ENCODE peak calls at places on chromosomes 11 and 22, in six cellular contexts. Z is GM23248; C is naive thymus-derived CD4-positive, alpha-beta T cell; G is psoas muscle; H is CD8-positive, alpha-beta memory T cell; S is coronary artery. E is an unnamed sample.

GRCh38 chr22:39179401-39179827 is 26.9 kb upstream of the CBX7 start:
- DNase-seq in Z (no peak), C (no peak), G (no peak), H (no peak), S (no peak), E (no peak)

GRCh38 chr11:43987384-43988039 is 45.1 kb downstream of the C11orf96 start:
- DNase-seq in Z (peak; percentile 86), C (no peak), G (peak; percentile 94), H (no peak), S (peak; percentile 96), E (no peak)

GRCh38 chr11:44280257-44280656 is 29.7 kb downstream of the ALX4 start:
- DNase-seq in Z (no peak), C (no peak), G (no peak), H (no peak), S (no peak), E (no peak)

GRCh38 chr11:109423114-109423859 is 1.3 kb downstream of the C11orf87 start:
- DNase-seq in Z (peak; percentile 56), C (no peak), G (peak; percentile 46), H (no peak), S (no peak), E (no peak)

GRCh38 chr22:19844423-19845368 is 10.0 kb downstream of the GNB1L start:
- DNase-seq in Z (peak; percentile 96), C (peak; percentile 41), G (peak; percentile 72), H (peak; percentile 41), S (no peak), E (peak; percentile 42)

GRCh38 chr11:59112494-59112893 is 5.5 kb downstream of the FAM111B start:
- DNase-seq in Z (peak; percentile 21), C (no peak), G (no peak), H (no peak), S (no peak), E (no peak)

GRCh38 chr11:86414032-86414431 is 39.3 kb downstream of the CCDC81 start:
- DNase-seq in Z (no peak), C (no peak), G (no peak), H (no peak), S (no peak), E (no peak)

GRCh38 chr11:65120831-65121230 is 1.1 kb downstream of the FAU start:
- DNase-seq in Z (no peak), C (no peak), G (no peak), H (no peak), S (no peak), E (no peak)

GRCh38 chr11:7570938-7571337 is 57.1 kb downstream of the PPFIBP2 start:
- DNase-seq in Z (no peak), C (no peak), G (no peak), H (no peak), S (no peak), E (no peak)

GRCh38 chr11:35579557-35580396 is 38.5 kb upstream of the FJX1 start:
- DNase-seq in Z (peak; percentile 94), C (no peak), G (no peak), H (no peak), S (no peak), E (no peak)

GRCh38 chr11:109859325-109859724 is 233.9 kb upstream of the ZC3H12C start:
- DNase-seq in Z (peak; percentile 89), C (no peak), G (no peak), H (no peak), S (no peak), E (no peak)

GRCh38 chr11:6315811-6316425 is 4.4 kb downstream of the CAVIN3 start:
- DNase-seq in Z (peak; percentile 86), C (peak; percentile 10), G (peak; percentile 72), H (peak; percentile 7), S (peak; percentile 81), E (peak; percentile 33)

GRCh38 chr22:17919276-17920144 is 104.9 kb downstream of the MICAL3 start:
- DNase-seq in Z (no peak), C (no peak), G (no peak), H (no peak), S (no peak), E (no peak)

GRCh38 chr22:29480512-29481264 is 670 bp downstream of the NEFH start:
- DNase-seq in Z (peak; percentile 65), C (no peak), G (no peak), H (peak; percentile 26), S (no peak), E (peak; percentile 8)

GRCh38 chr11:72391638-72392423 is 42.5 kb downstream of the CLPB start:
- DNase-seq in Z (no peak), C (no peak), G (no peak), H (no peak), S (no peak), E (no peak)

GRCh38 chr11:120149246-120149645 is 11.3 kb upstream of the TRIM29 start:
- DNase-seq in Z (no peak), C (no peak), G (no peak), H (no peak), S (no peak), E (no peak)

GRCh38 chr11:95863486-95864140 is 60.3 kb downstream of the MTMR2 start:
- DNase-seq in Z (peak; percentile 84), C (no peak), G (no peak), H (no peak), S (no peak), E (no peak)

GRCh38 chr22:39920134-39920743 is 19.4 kb downstream of the GRAP2 start:
- DNase-seq in Z (no peak), C (no peak), G (no peak), H (no peak), S (no peak), E (no peak)

GRCh38 chr11:111540114-111540920 is at the start of gene LAYN:
- DNase-seq in Z (peak; percentile 89), C (peak; percentile 19), G (peak; percentile 69), H (peak; percentile 63), S (no peak), E (peak; percentile 46)

GRCh38 chr11:68878022-68878421 is 25.6 kb downstream of the MRPL21 start:
- DNase-seq in Z (no peak), C (no peak), G (no peak), H (no peak), S (no peak), E (no peak)

GRCh38 chr11:83147895-83148294 is 9.0 kb upstream of the PCF11 start:
- DNase-seq in Z (peak; percentile 54), C (no peak), G (no peak), H (no peak), S (no peak), E (no peak)

GRCh38 chr11:131470526-131470925 is 100.1 kb downstream of the NTM start:
- DNase-seq in Z (no peak), C (no peak), G (no peak), H (no peak), S (no peak), E (no peak)

GRCh38 chr11:112132737-112133136 is 31.2 kb downstream of the IL18 start:
- DNase-seq in Z (no peak), C (no peak), G (no peak), H (no peak), S (no peak), E (no peak)

GRCh38 chr11:66002648-66003225 is 434 bp downstream of the BANF1 start:
- DNase-seq in Z (peak; percentile 70), C (no peak), G (peak; percentile 91), H (no peak), S (peak; percentile 79), E (no peak)

GRCh38 chr11:60870276-60870675 is 2.9 kb downstream of the ZP1 start:
- DNase-seq in Z (no peak), C (no peak), G (no peak), H (peak; percentile 23), S (no peak), E (no peak)
- H3K27ac ChIP-seq in Z (no peak overlapping the region), C (no peak overlapping the region), G (peak overlapping the region; percentile 4), H (no peak overlapping the region), S (no peak overlapping the region), E (no peak overlapping the region)

DNA sequence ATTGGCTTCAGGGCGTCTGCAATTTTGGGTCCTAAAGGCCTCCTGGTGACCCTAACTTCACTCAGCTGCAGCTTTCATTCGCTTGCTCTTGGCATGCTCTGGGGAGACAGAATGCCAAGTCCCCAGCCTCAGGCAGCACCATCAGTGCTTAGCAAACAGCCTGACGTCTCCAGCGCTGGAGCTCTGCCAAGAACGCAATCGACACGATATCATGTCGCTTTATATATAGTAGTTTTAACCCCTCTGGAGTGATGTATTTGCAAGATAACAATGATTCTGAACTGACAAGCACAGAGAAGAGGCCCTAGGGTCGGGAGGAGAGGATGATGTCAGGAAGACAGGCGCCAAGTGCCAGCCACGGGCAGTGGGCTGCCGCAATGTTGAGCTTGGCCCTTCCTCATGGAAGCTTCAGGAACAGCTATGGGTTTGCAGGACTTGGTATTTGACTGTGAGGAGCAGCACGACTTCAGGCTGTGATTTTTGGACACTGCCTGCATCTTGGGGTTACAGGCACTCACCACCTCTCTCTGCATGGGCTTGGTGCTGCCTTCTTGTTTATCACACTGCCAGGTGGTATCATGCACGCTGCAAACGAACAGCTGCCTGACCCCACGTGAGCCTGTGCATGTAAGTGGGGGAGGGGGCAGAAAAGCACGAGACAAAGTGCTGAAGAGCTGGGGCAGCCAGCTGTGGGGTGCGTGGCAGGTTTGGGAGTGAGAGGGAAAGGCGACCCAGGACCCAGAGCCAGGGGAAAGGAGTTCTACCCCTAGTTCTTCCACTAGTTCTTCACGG is 26.1 kb downstream of the B3GAT1 start:
- DNase-seq in Z (no peak), C (no peak), G (no peak), H (no peak), S (no peak), E (peak; percentile 27)
- H3K27ac ChIP-seq in Z (no peak overlapping the region), C (no peak overlapping the region), G (no peak overlapping the region), H (no peak overlapping the region), S (no peak overlapping the region), E (peak overlapping the region; percentile 68)

DNA sequence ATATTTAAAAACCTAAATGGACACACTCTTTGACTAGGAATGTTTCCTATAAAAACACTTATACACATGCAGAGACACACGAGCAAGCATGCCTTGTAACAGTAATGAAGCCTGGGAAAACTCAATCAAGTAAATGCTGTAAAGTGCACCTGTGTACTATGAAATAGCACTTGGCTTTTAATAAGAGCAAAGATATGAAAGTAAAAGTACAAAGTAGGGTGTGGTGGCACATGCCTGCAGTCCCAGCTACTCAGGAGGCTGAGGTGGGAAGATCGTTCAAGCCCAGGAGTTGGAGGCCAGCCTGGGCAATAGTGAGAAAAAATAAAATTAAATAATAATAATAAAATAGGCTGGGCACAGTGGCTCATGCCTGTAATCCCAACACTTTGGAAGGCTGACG is 166.9 kb upstream of the GRK3 start:
- DNase-seq in Z (no peak), C (no peak), G (no peak), H (no peak), S (no peak), E (no peak)
- H3K27ac ChIP-seq in Z (no peak overlapping the region), C (no peak overlapping the region), G (no peak overlapping the region), H (no peak overlapping the region), S (no peak overlapping the region), E (no peak overlapping the region)

DNA sequence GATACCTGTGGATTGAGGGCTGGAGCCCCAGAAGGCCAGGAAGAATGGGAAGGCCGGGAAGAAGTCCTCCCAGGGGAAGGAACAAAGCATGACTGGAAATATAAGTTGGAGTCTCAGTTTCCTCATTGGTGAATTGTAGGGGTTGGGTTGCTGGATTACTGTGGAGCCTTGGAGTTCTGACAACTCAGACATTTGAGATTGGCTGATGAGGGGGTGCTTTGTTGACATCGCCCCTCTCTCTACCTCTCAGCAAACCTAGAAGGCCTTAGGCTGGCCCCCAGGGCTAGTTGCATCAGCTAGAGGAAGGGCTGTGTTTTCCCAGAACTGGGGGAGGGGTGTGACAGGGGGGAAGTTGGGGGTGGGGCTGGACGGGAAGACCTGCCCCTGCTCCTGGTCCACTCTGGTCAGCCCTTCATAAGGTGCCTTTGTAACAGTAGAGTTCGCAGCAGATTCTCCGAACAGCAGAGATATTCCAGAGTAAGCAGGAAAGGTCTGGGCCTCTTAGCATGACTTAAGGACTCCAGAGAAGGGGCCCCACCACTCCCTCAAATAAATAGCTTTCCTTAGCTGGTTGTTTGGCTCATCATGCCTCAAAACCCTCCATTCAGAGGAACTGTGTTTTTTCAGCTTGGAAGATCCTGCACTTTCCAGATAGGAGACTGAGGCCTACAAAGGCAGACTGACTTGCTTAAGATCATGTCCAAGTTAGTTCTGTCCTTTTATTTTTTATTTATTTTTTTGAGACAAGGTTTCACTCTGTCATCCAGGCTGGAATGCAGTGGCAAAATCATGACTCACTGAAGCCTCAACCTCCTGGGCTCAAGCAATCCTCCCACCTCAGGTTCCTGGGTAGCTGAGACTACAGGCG is 12.5 kb upstream of the THRSP start:
- DNase-seq in Z (peak; percentile 77), C (no peak), G (no peak), H (no peak), S (no peak), E (no peak)
- H3K27ac ChIP-seq in Z (peak overlapping the region; percentile 82), C (no peak overlapping the region), G (no peak overlapping the region), H (peak overlapping the region; percentile 67), S (no peak overlapping the region), E (no peak overlapping the region)

E was measured in substantia nigra.